ENCODE peak calls at places on chromosomes 13 and 19, in four cellular contexts. One of them, this sample, is unnamed.

GRCh38 chr19:18298601-18299000 is 17.2 kb upstream of the JUND start:
- DNase-seq in GM12878: no peak
- DNase-seq in NCI-H82: no peak
- DNase-seq in cardiac muscle cell: no peak
- DNase-seq in this sample: no peak

GRCh38 chr19:45952691-45953505 is 20.8 kb downstream of the NOVA2 start:
- DNase-seq in GM12878: no peak
- DNase-seq in NCI-H82: peak; percentile 97
- DNase-seq in cardiac muscle cell: peak; percentile 76
- DNase-seq in this sample: peak; percentile 85

GRCh38 chr13:73254827-73255226 is 196.0 kb downstream of the KLF5 start:
- DNase-seq in GM12878: no peak
- DNase-seq in NCI-H82: no peak
- DNase-seq in cardiac muscle cell: no peak
- DNase-seq in this sample: no peak

GRCh38 chr13:35392768-35393167 is 83.7 kb downstream of the MAB21L1 start:
- DNase-seq in GM12878: no peak
- DNase-seq in NCI-H82: no peak
- DNase-seq in cardiac muscle cell: no peak
- DNase-seq in this sample: no peak

GRCh38 chr19:4057913-4058695 is 8.6 kb downstream of the ZBTB7A start:
- DNase-seq in GM12878: no peak
- DNase-seq in NCI-H82: peak; percentile 36
- DNase-seq in cardiac muscle cell: peak; percentile 89
- DNase-seq in this sample: peak; percentile 93

GRCh38 chr19:43527860-43528622 is 1.0 kb upstream of the ETHE1 start:
- DNase-seq in GM12878: no peak
- DNase-seq in NCI-H82: no peak
- DNase-seq in cardiac muscle cell: no peak
- DNase-seq in this sample: no peak

GRCh38 chr19:11887247-11887617 is 350 bp upstream of the ZNF69 start:
- DNase-seq in GM12878: no peak
- DNase-seq in NCI-H82: no peak
- DNase-seq in cardiac muscle cell: no peak
- DNase-seq in this sample: no peak

GRCh38 chr13:52852444-52852843 is 4.0 kb upstream of the PCDH8 start:
- DNase-seq in GM12878: no peak
- DNase-seq in NCI-H82: peak; percentile 48
- DNase-seq in cardiac muscle cell: no peak
- DNase-seq in this sample: no peak

GRCh38 chr19:49570138-49570856 is 10.1 kb downstream of the NOSIP start:
- DNase-seq in GM12878: no peak
- DNase-seq in NCI-H82: peak; percentile 94
- DNase-seq in cardiac muscle cell: peak; percentile 91
- DNase-seq in this sample: peak; percentile 93

GRCh38 chr19:45419396-45419795 is 4.3 kb downstream of the ERCC1 start:
- DNase-seq in GM12878: no peak
- DNase-seq in NCI-H82: no peak
- DNase-seq in cardiac muscle cell: no peak
- DNase-seq in this sample: no peak

GRCh38 chr19:2050349-2050990 is 574 bp downstream of the MKNK2 start:
- DNase-seq in GM12878: no peak
- DNase-seq in NCI-H82: no peak
- DNase-seq in cardiac muscle cell: no peak
- DNase-seq in this sample: no peak

GRCh38 chr13:30333601-30334000 is 26.2 kb upstream of the KATNAL1 start:
- DNase-seq in GM12878: no peak
- DNase-seq in NCI-H82: peak; percentile 16
- DNase-seq in cardiac muscle cell: no peak
- DNase-seq in this sample: no peak

GRCh38 chr19:46132508-46133100 is 8.1 kb upstream of the IGFL3 start:
- DNase-seq in GM12878: no peak
- DNase-seq in NCI-H82: no peak
- DNase-seq in cardiac muscle cell: no peak
- DNase-seq in this sample: no peak

GRCh38 chr13:40553356-40553755 is 113.1 kb downstream of the FOXO1 start:
- DNase-seq in GM12878: no peak
- DNase-seq in NCI-H82: no peak
- DNase-seq in cardiac muscle cell: no peak
- DNase-seq in this sample: no peak

GRCh38 chr13:109348514-109349340 is 437.7 kb downstream of the IRS2 start:
- DNase-seq in GM12878: no peak
- DNase-seq in NCI-H82: no peak
- DNase-seq in cardiac muscle cell: peak; percentile 27
- DNase-seq in this sample: no peak

This sample was measured in hepatocyte.